ENCODE peak calls at places on chromosomes 12 and 14, in seven cellular contexts. Y, Q, A, H, G, R and C are unnamed samples.

GRCh38 chr14:70366890-70367289 is 7.4 kb upstream of the COX16 start:
- DNase-seq in Y (no peak), Q (no peak), A (no peak), H (no peak), G (no peak), R (no peak), C (no peak)

GRCh38 chr14:99604766-99605298 is 825 bp upstream of the CCDC85C start:
- DNase-seq in Y (peak; percentile 52), Q (no peak), A (no peak), H (peak; percentile 35), G (no peak), R (no peak), C (no peak)

GRCh38 chr14:55103005-55103640 is 25.9 kb upstream of the LGALS3 start:
- DNase-seq in Y (no peak), Q (peak; percentile 95), A (peak; percentile 94), H (peak; percentile 42), G (peak; percentile 91), R (peak; percentile 63), C (peak; percentile 90)

GRCh38 chr12:91099836-91100235 is 11.5 kb downstream of the LUM start:
- DNase-seq in Y (no peak), Q (no peak), A (no peak), H (no peak), G (no peak), R (no peak), C (no peak)

GRCh38 chr14:50344116-50344775 is 32.1 kb downstream of the DMAC2L start:
- DNase-seq in Y (no peak), Q (no peak), A (no peak), H (peak; percentile 67), G (no peak), R (no peak), C (no peak)

GRCh38 chr14:93059917-93060545 is 55.7 kb downstream of the ITPK1 start:
- DNase-seq in Y (no peak), Q (no peak), A (no peak), H (no peak), G (peak; percentile 20), R (no peak), C (no peak)

GRCh38 chr12:5612556-5613421 is 180.9 kb downstream of the NTF3 start:
- DNase-seq in Y (no peak), Q (no peak), A (no peak), H (no peak), G (no peak), R (no peak), C (no peak)

GRCh38 chr12:75478395-75478794 is 2.2 kb upstream of the GLIPR1 start:
- DNase-seq in Y (no peak), Q (no peak), A (no peak), H (no peak), G (no peak), R (no peak), C (no peak)

GRCh38 chr12:68272732-68273131 is 19.3 kb upstream of the IL22 start:
- DNase-seq in Y (no peak), Q (no peak), A (no peak), H (no peak), G (no peak), R (no peak), C (no peak)